ENCODE peak calls at places on chromosomes 4 and X, in five cellular contexts. W, Y, H, U and Q are unnamed samples.

GRCh38 chr4:141783770-141784169 is 147.4 kb downstream of the IL15 start:
- DNase-seq in W (no peak), Y (no peak), H (no peak), U (no peak), Q (no peak)

GRCh38 chr4:154329939-154330338 is 161.7 kb downstream of the DCHS2 start:
- DNase-seq in W (no peak), Y (no peak), H (peak), U (no peak), Q (no peak)

GRCh38 chrX:40148439-40149285 is 50.9 kb upstream of the BCOR start:
- DNase-seq in W (no peak), Y (no peak), H (no peak), U (no peak), Q (no peak)

GRCh38 chr4:125397226-125397625 is 82.5 kb downstream of the FAT4 start:
- DNase-seq in W (no peak), Y (no peak), H (no peak), U (no peak), Q (no peak)

GRCh38 chr4:73181231-73181630 is 77.4 kb downstream of the ANKRD17 start:
- DNase-seq in W (no peak), Y (no peak), H (no peak), U (no peak), Q (no peak)

GRCh38 chr4:54585321-54586000 is 72.3 kb upstream of the KIT start:
- DNase-seq in W (no peak), Y (no peak), H (no peak), U (no peak), Q (no peak)

GRCh38 chrX:85544609-85545008 is 165.1 kb upstream of the POF1B start:
- DNase-seq in W (no peak), Y (no peak), H (no peak), U (no peak), Q (no peak)

GRCh38 chr4:123217676-123218075 is 178.9 kb upstream of the SPRY1 start:
- DNase-seq in W (no peak), Y (no peak), H (no peak), U (no peak), Q (no peak)

GRCh38 chr4:169815606-169816005 is 57.9 kb upstream of the HPF1 start:
- DNase-seq in W (no peak), Y (no peak), H (no peak), U (no peak), Q (no peak)

GRCh38 chrX:71154641-71155040 is 10.0 kb downstream of the NLGN3 start:
- DNase-seq in W (no peak), Y (no peak), H (no peak), U (no peak), Q (no peak)

GRCh38 chrX:150225266-150225665 is 137.9 kb upstream of the MAMLD1 start:
- DNase-seq in W (no peak), Y (no peak), H (no peak), U (no peak), Q (no peak)

GRCh38 chr4:155866177-155866576 is at the start of gene ASIC5:
- DNase-seq in W (no peak), Y (no peak), H (no peak), U (no peak), Q (no peak)

GRCh38 chr4:176920694-176921093 is 128.0 kb upstream of the VEGFC start:
- DNase-seq in W (no peak), Y (no peak), H (no peak), U (no peak), Q (no peak)

GRCh38 chr4:67915400-67915966 is 31.7 kb upstream of the TMPRSS11D start:
- DNase-seq in W (no peak), Y (no peak), H (no peak), U (no peak), Q (no peak)

GRCh38 chr4:178415925-178416324 is 973.7 kb upstream of the AGA start:
- DNase-seq in W (no peak), Y (no peak), H (no peak), U (no peak), Q (no peak)

GRCh38 chrX:39818071-39818470 is 279.7 kb downstream of the BCOR start:
- DNase-seq in W (no peak), Y (no peak), H (no peak), U (no peak), Q (no peak)

GRCh38 chr4:149164282-149164681 is 651.4 kb downstream of the IQCM start:
- DNase-seq in W (peak), Y (no peak), H (no peak), U (no peak), Q (no peak)

GRCh38 chr4:23237771-23238170 is 545.0 kb downstream of the GBA3 start:
- DNase-seq in W (no peak), Y (no peak), H (peak), U (no peak), Q (peak)

GRCh38 chr4:111268769-111269414 is 646.0 kb upstream of the PITX2 start:
- DNase-seq in W (no peak), Y (no peak), H (no peak), U (no peak), Q (no peak)

GRCh38 chrX:3263681-3264126 is 82.7 kb downstream of the MXRA5 start:
- DNase-seq in W (no peak), Y (no peak), H (no peak), U (no peak), Q (no peak)

GRCh38 chrX:14015294-14015693 is 14.4 kb downstream of the GEMIN8 start:
- DNase-seq in W (no peak), Y (no peak), H (no peak), U (no peak), Q (no peak)

GRCh38 chrX:20362268-20363002 is 95.7 kb upstream of the RPS6KA3 start:
- DNase-seq in W (no peak), Y (no peak), H (no peak), U (no peak), Q (no peak)

GRCh38 chrX:104864296-104864695 is 298.3 kb downstream of the IL1RAPL2 start:
- DNase-seq in W (no peak), Y (no peak), H (no peak), U (no peak), Q (no peak)

GRCh38 chr4:34039766-34040165 is 2204.5 kb downstream of the ARAP2 start:
- DNase-seq in W (no peak), Y (no peak), H (no peak), U (no peak), Q (no peak)

GRCh38 chrX:139930923-139931645 is 1.8 kb downstream of the ATP11C start:
- DNase-seq in W (no peak), Y (no peak), H (no peak), U (peak), Q (no peak)

GRCh38 chr4:123856689-123857545 is 460.3 kb downstream of the SPRY1 start:
- DNase-seq in W (peak), Y (no peak), H (no peak), U (no peak), Q (peak)

GRCh38 chr4:154124539-154125255 is 335.8 kb upstream of the SFRP2 start:
- DNase-seq in W (no peak), Y (no peak), H (no peak), U (no peak), Q (no peak)

GRCh38 chr4:184649971-184650855 is 675 bp downstream of the PRIMPOL start:
- DNase-seq in W (peak), Y (no peak), H (no peak), U (no peak), Q (no peak)

GRCh38 chrX:40938418-40938817 is 146.8 kb upstream of the USP9X start:
- DNase-seq in W (no peak), Y (no peak), H (no peak), U (no peak), Q (no peak)

GRCh38 chr4:27684501-27685077 is 823.9 kb downstream of the STIM2 start:
- DNase-seq in W (peak), Y (peak), H (no peak), U (no peak), Q (peak)

GRCh38 chr4:6688879-6689505 is 4.7 kb upstream of the S100P start:
- DNase-seq in W (no peak), Y (no peak), H (no peak), U (peak), Q (no peak)

GRCh38 chr4:12414181-12414812 is 985.6 kb upstream of the HS3ST1 start:
- DNase-seq in W (no peak), Y (no peak), H (no peak), U (no peak), Q (no peak)

GRCh38 chr4:41418444-41418843 is 119.5 kb upstream of the LIMCH1 start:
- DNase-seq in W (no peak), Y (no peak), H (peak), U (no peak), Q (peak)

GRCh38 chr4:92184566-92184965 is 119.2 kb upstream of the GRID2 start:
- DNase-seq in W (no peak), Y (no peak), H (no peak), U (no peak), Q (no peak)

GRCh38 chr4:10733486-10733885 is 48.9 kb upstream of the CLNK start:
- DNase-seq in W (no peak), Y (no peak), H (no peak), U (no peak), Q (no peak)

GRCh38 chr4:182102576-182102975 is 140.6 kb upstream of the TENM3 start:
- DNase-seq in W (no peak), Y (no peak), H (no peak), U (no peak), Q (no peak)

GRCh38 chr4:17811078-17811603 is 362 bp downstream of the NCAPG start:
- DNase-seq in W (no peak), Y (no peak), H (peak), U (no peak), Q (peak)